ENCODE peak calls at places on chromosome 3, in nine cellular contexts. Z, O, D, C, L, W, H, X and A are unnamed samples.

GRCh38 chr3:71537211-71537611 is 46.3 kb downstream of the FOXP1 start:
- DNase-seq in Z (no peak), O (no peak), D (no peak), C (no peak), L (peak), W (peak), H (peak), X (no peak), A (no peak)

GRCh38 chr3:117523407-117523806 is 813.8 kb downstream of the TUSC7 start:
- DNase-seq in Z (no peak), O (no peak), D (no peak), C (no peak), L (no peak), W (no peak), H (no peak), X (no peak), A (no peak)

GRCh38 chr3:19866751-19867347 is 67.2 kb downstream of the EFHB start:
- DNase-seq in Z (peak), O (no peak), D (no peak), C (no peak), L (peak), W (peak), H (no peak), X (peak), A (peak)

GRCh38 chr3:74302959-74303358 is 311.5 kb downstream of the CNTN3 start:
- DNase-seq in Z (no peak), O (no peak), D (no peak), C (no peak), L (no peak), W (no peak), H (no peak), X (no peak), A (no peak)

GRCh38 chr3:72388644-72389043 is 459.6 kb downstream of the SHQ1 start:
- DNase-seq in Z (no peak), O (no peak), D (no peak), C (no peak), L (no peak), W (no peak), H (no peak), X (no peak), A (no peak)

GRCh38 chr3:147945968-147946519 is 536.9 kb downstream of the ZIC1 start:
- DNase-seq in Z (peak), O (peak), D (peak), C (no peak), L (peak), W (peak), H (no peak), X (no peak), A (peak)

GRCh38 chr3:29759443-29760033 is 478.7 kb downstream of the RBMS3 start:
- DNase-seq in Z (no peak), O (no peak), D (no peak), C (no peak), L (no peak), W (no peak), H (no peak), X (no peak), A (no peak)

GRCh38 chr3:30586806-30587486 is 19.5 kb upstream of the TGFBR2 start:
- DNase-seq in Z (no peak), O (no peak), D (no peak), C (no peak), L (no peak), W (no peak), H (no peak), X (no peak), A (no peak)

GRCh38 chr3:134242649-134243637 is 7.7 kb downstream of the RYK start:
- DNase-seq in Z (no peak), O (no peak), D (no peak), C (no peak), L (no peak), W (peak), H (no peak), X (no peak), A (no peak)

GRCh38 chr3:123949606-123950005 is 11.4 kb downstream of the CCDC14 start:
- DNase-seq in Z (no peak), O (no peak), D (no peak), C (no peak), L (no peak), W (no peak), H (no peak), X (no peak), A (no peak)

GRCh38 chr3:113002676-113003075 is 11.9 kb downstream of the GTPBP8 start:
- DNase-seq in Z (no peak), O (no peak), D (no peak), C (no peak), L (no peak), W (no peak), H (no peak), X (no peak), A (no peak)

GRCh38 chr3:56468184-56469106 is at the start of gene ERC2:
- DNase-seq in Z (peak), O (no peak), D (no peak), C (no peak), L (peak), W (no peak), H (peak), X (no peak), A (peak)

GRCh38 chr3:96844204-96844514 is 29.8 kb downstream of the EPHA6 start:
- DNase-seq in Z (no peak), O (no peak), D (no peak), C (no peak), L (no peak), W (no peak), H (no peak), X (no peak), A (no peak)

GRCh38 chr3:170622369-170623159 is 36.7 kb upstream of the SLC7A14 start:
- DNase-seq in Z (peak), O (peak), D (peak), C (no peak), L (no peak), W (peak), H (peak), X (no peak), A (no peak)

GRCh38 chr3:184143327-184143726 is 8.2 kb downstream of the EIF2B5 start:
- DNase-seq in Z (no peak), O (no peak), D (no peak), C (no peak), L (no peak), W (no peak), H (no peak), X (no peak), A (no peak)

GRCh38 chr3:81339040-81339845 is 422.2 kb downstream of the GBE1 start:
- DNase-seq in Z (no peak), O (no peak), D (no peak), C (no peak), L (peak), W (no peak), H (no peak), X (no peak), A (no peak)

GRCh38 chr3:30539772-30540171 is 66.6 kb upstream of the TGFBR2 start:
- DNase-seq in Z (no peak), O (no peak), D (no peak), C (no peak), L (peak), W (no peak), H (no peak), X (no peak), A (no peak)

GRCh38 chr3:145704020-145704419 is 457.0 kb downstream of the PLOD2 start:
- DNase-seq in Z (no peak), O (no peak), D (no peak), C (no peak), L (no peak), W (no peak), H (no peak), X (no peak), A (no peak)

GRCh38 chr3:42220436-42220835 is 45.5 kb downstream of the CCK start:
- DNase-seq in Z (no peak), O (no peak), D (no peak), C (no peak), L (no peak), W (no peak), H (no peak), X (no peak), A (no peak)

GRCh38 chr3:1773679-1774078 is 325.0 kb upstream of the CNTN4 start:
- DNase-seq in Z (no peak), O (no peak), D (no peak), C (no peak), L (no peak), W (no peak), H (no peak), X (no peak), A (no peak)

GRCh38 chr3:24145481-24145880 is 200.4 kb downstream of the NR1D2 start:
- DNase-seq in Z (no peak), O (no peak), D (no peak), C (no peak), L (no peak), W (no peak), H (no peak), X (no peak), A (no peak)

GRCh38 chr3:65894679-65895078 is 144.0 kb downstream of the MAGI1 start:
- DNase-seq in Z (no peak), O (no peak), D (no peak), C (no peak), L (no peak), W (no peak), H (no peak), X (no peak), A (no peak)

GRCh38 chr3:111859061-111859973 is at the start of gene PHLDB2:
- DNase-seq in Z (peak), O (peak), D (peak), C (no peak), L (peak), W (peak), H (peak), X (peak), A (peak)

GRCh38 chr3:149589332-149589731 is 68.5 kb downstream of the WWTR1 start:
- DNase-seq in Z (no peak), O (no peak), D (no peak), C (no peak), L (no peak), W (no peak), H (no peak), X (no peak), A (no peak)

DNA sequence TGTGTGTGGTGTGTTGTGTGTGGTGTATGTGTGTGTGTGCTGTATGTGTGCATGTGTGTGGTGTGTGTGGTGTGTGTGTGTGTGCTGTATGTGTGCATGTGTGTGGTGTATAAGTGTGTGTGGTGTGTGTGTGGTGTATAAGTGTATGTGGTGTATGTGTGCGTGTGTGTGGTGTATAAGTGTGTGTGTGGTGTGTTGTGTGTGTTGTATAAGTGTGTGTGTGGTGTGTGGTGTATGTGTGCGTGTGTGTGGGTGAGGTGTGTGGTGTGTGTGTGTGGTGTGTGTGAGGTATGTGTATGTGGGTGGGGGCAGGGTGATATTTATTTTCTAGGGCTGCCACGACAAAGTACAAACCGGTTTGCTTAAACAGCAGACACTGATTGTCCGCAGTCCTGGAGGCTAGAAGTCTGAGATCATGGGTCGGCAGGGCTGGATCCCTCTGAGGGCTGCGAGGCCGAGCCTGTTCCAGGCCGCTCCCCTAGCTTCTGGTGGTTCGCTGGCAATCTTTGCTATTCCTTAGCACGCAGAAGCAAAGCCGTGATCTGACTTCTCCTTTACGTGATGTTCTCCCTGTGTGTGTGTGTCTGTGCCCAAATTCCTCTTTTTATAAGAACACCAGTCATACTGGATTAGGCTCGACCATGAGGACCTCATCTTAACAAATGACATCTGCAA is 160.2 kb downstream of the XXYLT1 start:
- DNase-seq in Z (peak), O (peak), D (peak), C (no peak), L (no peak), W (no peak), H (no peak), X (no peak), A (peak)
- H3K27ac ChIP-seq in Z (no peak), O (peak), D (peak), C (peak), L (no peak), W (no peak), H (no peak), X (peak), A (no peak)

GRCh38 chr3:158312560-158313141 is 202.8 kb downstream of the RSRC1 start:
- DNase-seq in Z (no peak), O (no peak), D (no peak), C (no peak), L (no peak), W (no peak), H (no peak), X (no peak), A (no peak)

GRCh38 chr3:158308533-158308932 is 198.6 kb downstream of the RSRC1 start:
- DNase-seq in Z (no peak), O (no peak), D (no peak), C (no peak), L (no peak), W (no peak), H (no peak), X (no peak), A (no peak)

GRCh38 chr3:158314426-158315357 is 204.8 kb downstream of the RSRC1 start:
- DNase-seq in Z (no peak), O (no peak), D (no peak), C (no peak), L (no peak), W (no peak), H (no peak), X (no peak), A (no peak)

DNA sequence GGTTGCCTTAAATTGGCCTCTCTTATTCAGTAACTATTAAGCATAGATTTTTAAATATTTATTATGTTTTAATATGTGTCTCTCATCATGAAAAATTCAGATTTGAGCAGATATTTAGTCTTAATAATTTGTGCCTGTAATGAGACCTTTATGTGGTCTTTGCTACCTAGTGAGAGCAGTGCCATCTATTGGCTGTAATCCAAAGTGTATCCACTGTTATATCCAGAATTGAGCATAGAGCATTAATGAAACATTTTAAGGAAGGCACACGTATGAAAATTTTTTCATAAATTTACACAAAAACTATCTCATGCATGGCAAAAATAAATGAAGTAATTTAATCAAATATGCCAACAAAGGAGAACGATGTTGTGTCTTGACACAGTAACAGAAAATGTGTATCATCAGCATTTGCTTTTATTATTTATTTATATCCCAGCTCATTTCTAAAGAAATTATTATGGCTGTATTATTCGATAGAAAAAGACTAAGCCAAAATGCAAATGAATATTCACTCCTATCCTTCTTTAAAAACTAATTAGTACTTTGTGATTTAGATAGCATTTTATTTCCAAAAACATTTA is 203.5 kb downstream of the RSRC1 start:
- DNase-seq in Z (no peak), O (no peak), D (no peak), C (no peak), L (peak), W (no peak), H (no peak), X (no peak), A (no peak)
- TF ChIP-seq CTCF in Z (no peak), O (no peak), D (no peak), C (no peak), L (peak), W (no peak), H (no peak), X (no peak), A (no peak)

GRCh38 chr3:128485283-128486156 is 7.5 kb downstream of the GATA2 start:
- DNase-seq in Z (no peak), O (no peak), D (no peak), C (no peak), L (no peak), W (no peak), H (no peak), X (no peak), A (no peak)
- TF ChIP-seq POLR2A in Z (no peak), O (no peak), D (no peak), C (no peak), L (no peak), W (no peak), H (no peak), X (no peak), A (no peak)

DNA sequence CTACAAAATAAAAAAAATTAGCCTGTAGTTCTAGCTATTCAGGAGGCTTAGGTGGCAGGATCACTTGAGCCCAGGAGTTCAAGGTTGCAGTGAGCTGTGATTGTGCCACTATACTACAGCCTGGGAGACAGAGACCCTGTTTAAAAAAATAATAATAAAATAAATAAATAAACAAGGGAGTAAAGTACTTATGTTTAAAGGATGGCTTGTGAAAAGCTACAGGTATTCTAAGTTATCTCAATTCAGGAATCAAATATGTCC is 74.2 kb downstream of the ANKRD28 start:
- DNase-seq in Z (no peak), O (no peak), D (no peak), C (no peak), L (no peak), W (no peak), H (no peak), X (no peak), A (no peak)
- H3K27ac ChIP-seq in Z (no peak), O (no peak), D (no peak), C (no peak), L (no peak), W (no peak), H (no peak), X (no peak), A (no peak)

GRCh38 chr3:70108546-70108945 is 109.0 kb downstream of the SAMMSON start:
- DNase-seq in Z (no peak), O (no peak), D (no peak), C (no peak), L (no peak), W (no peak), H (no peak), X (no peak), A (no peak)
- TF ChIP-seq CTCF in Z (no peak), O (no peak), D (no peak), C (no peak), L (no peak), W (no peak), H (no peak), X (no peak), A (no peak)

GRCh38 chr3:13158441-13158840 is 85.2 kb upstream of the IQSEC1 start:
- DNase-seq in Z (no peak), O (no peak), D (peak), C (no peak), L (no peak), W (no peak), H (no peak), X (no peak), A (no peak)
- TF ChIP-seq POLR2A in Z (no peak), O (no peak), D (no peak), C (no peak), L (no peak), W (no peak), H (no peak), X (no peak), A (no peak)

GRCh38 chr3:44557074-44557473 is 2.1 kb downstream of the ZKSCAN7 start:
- DNase-seq in Z (no peak), O (no peak), D (no peak), C (no peak), L (no peak), W (no peak), H (no peak), X (no peak), A (no peak)

GRCh38 chr3:44561076-44561475 is 6.1 kb downstream of the ZKSCAN7 start:
- DNase-seq in Z (no peak), O (no peak), D (no peak), C (no peak), L (no peak), W (no peak), H (no peak), X (no peak), A (no peak)

GRCh38 chr3:44554626-44555592 is at the start of gene ZKSCAN7:
- DNase-seq in Z (peak), O (no peak), D (peak), C (no peak), L (no peak), W (peak), H (peak), X (peak), A (peak)

GRCh38 chr3:44555753-44556152 is 760 bp downstream of the ZKSCAN7 start:
- DNase-seq in Z (no peak), O (no peak), D (no peak), C (no peak), L (no peak), W (no peak), H (no peak), X (no peak), A (no peak)
- H3K27ac ChIP-seq in Z (no peak), O (no peak), D (no peak), C (no peak), L (no peak), W (peak), H (no peak), X (no peak), A (no peak)

GRCh38 chr3:40869939-40870338 is 329.4 kb upstream of the CTNNB1 start:
- DNase-seq in Z (no peak), O (no peak), D (no peak), C (no peak), L (no peak), W (no peak), H (no peak), X (no peak), A (no peak)
- TF ChIP-seq CTCF in Z (no peak), O (no peak), D (no peak), C (no peak), L (no peak), W (no peak), H (no peak), X (no peak), A (no peak)

GRCh38 chr3:60798456-60798855 is 452.8 kb downstream of the FHIT start:
- DNase-seq in Z (no peak), O (no peak), D (no peak), C (no peak), L (no peak), W (no peak), H (no peak), X (no peak), A (no peak)
- TF ChIP-seq POLR2A in Z (no peak), O (no peak), D (no peak), C (no peak), L (no peak), W (no peak), H (no peak), X (no peak), A (no peak)

DNA sequence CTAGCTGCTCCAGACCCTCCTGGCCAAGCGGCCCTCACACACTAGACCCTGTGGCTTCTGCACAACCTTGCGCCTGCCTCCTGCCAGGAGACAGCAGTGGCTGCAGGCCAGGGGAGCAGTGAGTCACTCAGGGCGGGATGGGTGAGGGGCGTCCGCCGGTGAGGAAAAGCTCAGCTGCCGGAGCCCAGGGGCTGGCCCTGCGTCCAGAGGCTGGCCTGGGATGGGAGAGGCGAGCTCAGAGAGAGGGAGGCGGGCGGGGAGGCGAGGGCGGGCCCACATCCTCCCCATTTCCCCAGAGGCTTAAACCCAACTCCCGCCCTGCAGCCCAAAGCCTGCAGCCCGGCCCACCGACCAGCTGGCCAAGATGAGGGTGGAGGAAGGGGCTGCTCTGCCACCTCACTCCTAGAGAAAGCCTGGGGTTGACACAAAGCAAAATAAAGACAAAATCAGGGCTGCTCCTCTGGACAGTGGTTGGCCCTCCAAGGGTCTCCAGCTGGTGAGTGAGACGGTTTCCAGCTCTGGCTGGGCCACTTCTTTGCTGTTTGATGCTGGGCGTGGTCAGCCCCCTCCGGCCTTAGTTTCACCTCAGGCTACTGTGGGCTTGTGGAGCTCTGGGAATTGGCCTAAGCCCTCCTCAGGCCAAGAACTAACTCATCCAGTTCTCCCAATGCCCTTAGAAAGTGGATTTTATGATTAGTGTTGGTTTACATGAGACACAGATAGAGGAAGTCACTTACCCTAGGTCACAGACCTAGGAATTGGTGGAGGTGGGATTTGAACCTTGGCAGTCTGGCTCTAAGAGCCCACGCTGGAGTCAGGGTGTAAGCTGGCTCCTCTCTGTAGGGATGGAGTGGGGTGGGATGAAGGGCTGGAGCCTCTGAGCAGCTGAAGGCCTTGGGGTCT is 50.6 kb downstream of the IQSEC1 start:
- DNase-seq in Z (peak), O (peak), D (peak), C (no peak), L (peak), W (peak), H (peak), X (peak), A (peak)
- H3K27ac ChIP-seq in Z (peak), O (peak), D (peak), C (peak), L (peak), W (peak), H (peak), X (no peak), A (no peak)